ENCODE peak calls at places on chromosomes 4 and X, in nine cellular contexts. P is fibroblast of pulmonary artery, B is cardiac fibroblast, F is PC-9, G is WERI-Rb-1, X is NB4, Q is HCT116, N is HFF-Myc, K is fibroblast of mammary gland. W is an unnamed sample.
A peak's percentile ranks its signal among the peaks of the same experiment; 100 is the strongest.

GRCh38 chrX:49308604-49309269 is 5.3 kb downstream of the GAGE10 start:
- DNase-seq in P (peak; percentile 44), B (peak; percentile 34), F (no peak), G (no peak), X (peak; percentile 34), Q (no peak), N (no peak), K (peak; percentile 9), W (peak; percentile 12)

GRCh38 chr4:154559141-154559841 is 3.5 kb upstream of the FGB start:
- DNase-seq in P (peak; percentile 73), B (peak; percentile 84), F (no peak), G (peak; percentile 35), X (peak; percentile 52), Q (peak; percentile 44), N (peak; percentile 54), K (peak; percentile 75), W (peak; percentile 43)

GRCh38 chrX:56248492-56248891 is 16.3 kb downstream of the KLF8 start:
- DNase-seq in P (peak; percentile 63), B (peak; percentile 58), F (peak; percentile 72), G (peak; percentile 26), X (peak; percentile 56), Q (peak; percentile 21), N (peak; percentile 1), K (peak; percentile 54), W (peak; percentile 34)

GRCh38 chr4:65337371-65337770 is 332.9 kb downstream of the EPHA5 start:
- DNase-seq in P (no peak), B (no peak), F (no peak), G (no peak), X (no peak), Q (no peak), N (no peak), K (no peak), W (no peak)

GRCh38 chr4:175309041-175309440 is 390.9 kb downstream of the ADAM29 start:
- DNase-seq in P (peak; percentile 17), B (peak; percentile 34), F (no peak), G (no peak), X (no peak), Q (no peak), N (no peak), K (peak; percentile 39), W (no peak)

GRCh38 chrX:123753656-123754350 is 21.0 kb upstream of the THOC2 start:
- DNase-seq in P (no peak), B (no peak), F (no peak), G (peak; percentile 15), X (no peak), Q (no peak), N (no peak), K (no peak), W (no peak)

GRCh38 chr4:145083891-145084640 is 13.9 kb downstream of the ANAPC10 start:
- DNase-seq in P (no peak), B (peak; percentile 38), F (no peak), G (no peak), X (no peak), Q (peak; percentile 45), N (no peak), K (peak; percentile 16), W (no peak)

GRCh38 chr4:127997534-127998388 is 32.6 kb downstream of the ABHD18 start:
- DNase-seq in P (peak; percentile 64), B (peak; percentile 70), F (no peak), G (peak; percentile 58), X (peak; percentile 9), Q (no peak), N (no peak), K (peak; percentile 57), W (peak; percentile 43)

GRCh38 chr4:76305971-76306881 is at the start of gene STBD1:
- DNase-seq in P (peak; percentile 57), B (peak; percentile 67), F (peak; percentile 73), G (peak; percentile 82), X (peak; percentile 82), Q (peak; percentile 53), N (no peak), K (peak; percentile 59), W (peak; percentile 60)

GRCh38 chrX:47351706-47352105 is 18.7 kb upstream of the ZNF157 start:
- DNase-seq in P (peak; percentile 37), B (peak; percentile 63), F (no peak), G (no peak), X (no peak), Q (no peak), N (no peak), K (peak; percentile 78), W (peak; percentile 6)

GRCh38 chrX:13835825-13836224 is 18.9 kb upstream of the GPM6B start:
- DNase-seq in P (no peak), B (no peak), F (no peak), G (peak; percentile 9), X (no peak), Q (no peak), N (no peak), K (no peak), W (no peak)

GRCh38 chr4:107913283-107913899 is 18.0 kb upstream of the CYP2U1 start:
- DNase-seq in P (peak; percentile 89), B (peak; percentile 87), F (peak; percentile 11), G (peak; percentile 50), X (peak; percentile 64), Q (peak; percentile 54), N (no peak), K (peak; percentile 78), W (peak; percentile 75)

GRCh38 chrX:43108828-43109227 is 330.9 kb upstream of the PPP1R2C start:
- DNase-seq in P (no peak), B (no peak), F (no peak), G (no peak), X (no peak), Q (no peak), N (no peak), K (no peak), W (no peak)

GRCh38 chrX:127708155-127708554 is 344.0 kb downstream of the ACTRT1 start:
- DNase-seq in P (no peak), B (peak; percentile 0), F (peak; percentile 27), G (no peak), X (peak; percentile 36), Q (no peak), N (no peak), K (no peak), W (no peak)

GRCh38 chr4:55445921-55446577 is 50.3 kb downstream of the TMEM165 start:
- DNase-seq in P (peak; percentile 52), B (peak; percentile 88), F (no peak), G (no peak), X (no peak), Q (no peak), N (peak; percentile 22), K (peak; percentile 83), W (peak; percentile 89)

DNA sequence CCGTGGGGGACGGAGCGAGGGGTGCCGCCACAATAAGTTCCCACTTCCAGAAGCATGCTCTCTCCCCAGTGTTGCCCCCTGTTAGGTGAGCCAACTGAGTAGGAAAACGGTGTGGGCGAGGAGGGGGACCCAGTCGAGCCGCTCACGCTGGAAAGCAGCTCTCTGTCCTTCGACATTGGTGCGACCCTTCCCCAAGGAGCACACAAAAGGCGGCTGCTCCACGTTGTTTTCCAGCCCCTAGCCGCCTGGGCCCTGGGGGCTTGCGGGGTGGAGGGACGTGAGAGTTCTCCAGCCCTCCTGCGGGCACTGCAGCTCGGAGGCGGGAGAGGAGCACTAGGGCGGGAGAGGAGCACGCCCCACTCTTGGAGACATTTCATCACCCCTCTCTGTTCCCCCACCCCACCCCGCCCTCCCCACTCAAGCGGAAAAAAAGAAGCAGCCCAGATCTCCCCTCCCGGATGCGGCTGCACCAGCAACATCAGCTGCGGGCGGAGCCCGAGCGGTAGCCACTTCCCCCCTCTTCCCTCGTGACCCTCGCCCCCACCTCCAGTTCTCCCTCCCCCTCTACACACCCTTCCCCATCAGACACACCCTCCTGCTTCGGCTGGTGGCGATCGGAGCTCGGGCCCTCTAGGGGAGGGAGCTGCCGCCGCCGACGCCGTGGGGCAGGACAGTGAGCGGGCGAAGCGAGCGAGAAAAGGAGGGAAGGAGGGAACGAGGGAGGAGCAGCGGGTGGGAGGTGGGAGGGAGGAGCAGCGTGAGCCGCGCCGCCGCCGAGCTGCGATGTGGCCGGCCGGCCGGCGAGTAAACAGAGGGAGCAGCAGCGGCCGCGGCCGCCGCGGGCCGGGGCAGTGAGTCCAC is at the start of gene DOCK11:
- DNase-seq in P (peak; percentile 84), B (peak; percentile 71), F (peak; percentile 80), G (peak; percentile 52), X (peak; percentile 95), Q (no peak), N (peak; percentile 44), K (peak; percentile 84), W (peak; percentile 86)
- H3K4me3 ChIP-seq in P (peak within 1 kb of the TSS; percentile 71), B (peak within 1 kb of the TSS; percentile 70), F (peak within 1 kb of the TSS; percentile 76), G (peak within 1 kb of the TSS; percentile 32), X (peak within 1 kb of the TSS; percentile 76), Q (peak within 1 kb of the TSS; percentile 46), N (peak within 1 kb of the TSS; percentile 73), K (peak within 1 kb of the TSS; percentile 73), W (peak within 1 kb of the TSS; percentile 75)

GRCh38 chr4:37522996-37523395 is 163.2 kb downstream of the RELL1 start:
- DNase-seq in P (no peak), B (peak; percentile 2), F (no peak), G (no peak), X (no peak), Q (no peak), N (no peak), K (no peak), W (no peak)

GRCh38 chr4:37528161-37528560 is 158.0 kb downstream of the RELL1 start:
- DNase-seq in P (no peak), B (no peak), F (peak; percentile 11), G (no peak), X (peak; percentile 73), Q (no peak), N (no peak), K (no peak), W (no peak)

GRCh38 chr4:37524267-37524666 is 161.9 kb downstream of the RELL1 start:
- DNase-seq in P (no peak), B (no peak), F (no peak), G (no peak), X (no peak), Q (no peak), N (no peak), K (no peak), W (no peak)
- TF ChIP-seq CTCF in P (no peak), B (no peak), F (no peak), G (no peak), X (no peak), Q (no peak), N (no peak), K (no peak), W (no peak)

GRCh38 chrX:129781134-129782014 is 1.6 kb downstream of the SASH3 start:
- DNase-seq in P (no peak), B (no peak), F (no peak), G (no peak), X (peak; percentile 94), Q (no peak), N (no peak), K (no peak), W (no peak)
- H3K4me3 ChIP-seq in P (no peak overlapping the region), B (no peak overlapping the region), F (no peak overlapping the region), G (no peak overlapping the region), X (peak overlapping the region; percentile 88), Q (no peak overlapping the region), N (no peak overlapping the region), K (no peak overlapping the region), W (no peak overlapping the region)

DNA sequence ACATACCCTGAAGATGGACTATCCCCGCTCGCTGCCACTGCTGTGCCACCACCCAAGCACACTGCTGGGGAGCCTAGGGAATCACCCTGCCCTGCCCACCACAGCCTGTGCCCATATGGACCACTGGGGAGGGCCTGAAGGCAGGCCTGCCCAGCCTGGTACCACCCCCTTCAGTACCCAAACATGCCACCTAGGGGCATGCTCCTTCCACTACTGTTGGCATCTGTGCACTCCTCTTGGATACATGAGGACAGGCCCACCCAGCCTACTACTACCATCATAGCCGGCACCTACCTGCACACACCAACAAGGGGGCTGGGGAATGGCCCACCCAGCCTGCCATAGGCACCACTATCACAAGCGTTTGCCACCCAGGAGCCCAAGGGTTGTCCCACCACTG is 30.1 kb upstream of the PRDX4 start:
- DNase-seq in P (no peak), B (no peak), F (no peak), G (no peak), X (no peak), Q (no peak), N (no peak), K (peak; percentile 9), W (no peak)
- TF ChIP-seq CTCF in P (no peak), B (no peak), F (no peak), G (no peak), X (no peak), Q (no peak), N (no peak), K (peak; percentile 24), W (no peak)

W was measured in AG10803.